ENCODE peak calls at places on chromosomes 12 and 14, in nine cellular contexts. F, Z, I, C, B, X, A, H and V are unnamed samples.

GRCh38 chr14:106024983-106025604 is 498.7 kb downstream of the TMEM121 start:
- DNase-seq in F (no peak), Z (no peak), I (no peak), C (no peak), B (no peak), X (no peak), A (no peak), H (no peak), V (no peak)

GRCh38 chr12:3005736-3006135 is 46.5 kb downstream of the TEAD4 start:
- DNase-seq in F (no peak), Z (no peak), I (no peak), C (no peak), B (no peak), X (no peak), A (no peak), H (no peak), V (no peak)

GRCh38 chr12:88227263-88227662 is 85.2 kb downstream of the TMTC3 start:
- DNase-seq in F (no peak), Z (no peak), I (no peak), C (no peak), B (no peak), X (no peak), A (no peak), H (no peak), V (no peak)

GRCh38 chr14:85248881-85249635 is 280.9 kb upstream of the FLRT2 start:
- DNase-seq in F (peak), Z (no peak), I (no peak), C (no peak), B (no peak), X (no peak), A (no peak), H (no peak), V (no peak)

GRCh38 chr14:71783786-71784185 is 148.4 kb upstream of the RGS6 start:
- DNase-seq in F (no peak), Z (no peak), I (no peak), C (no peak), B (no peak), X (no peak), A (no peak), H (no peak), V (no peak)

GRCh38 chr12:93990832-93991748 is 157.3 kb upstream of the PLXNC1 start:
- DNase-seq in F (no peak), Z (peak), I (no peak), C (no peak), B (no peak), X (no peak), A (peak), H (peak), V (no peak)

GRCh38 chr12:76636141-76636692 is 76.6 kb upstream of the OSBPL8 start:
- DNase-seq in F (no peak), Z (no peak), I (no peak), C (no peak), B (peak), X (no peak), A (no peak), H (no peak), V (no peak)

GRCh38 chr12:116303929-116304328 is 26.4 kb upstream of the MED13L start:
- DNase-seq in F (no peak), Z (no peak), I (no peak), C (no peak), B (no peak), X (no peak), A (peak), H (no peak), V (no peak)

GRCh38 chr12:86666311-86666710 is 410.1 kb upstream of the MGAT4C start:
- DNase-seq in F (no peak), Z (no peak), I (no peak), C (no peak), B (no peak), X (no peak), A (peak), H (no peak), V (no peak)

GRCh38 chr12:124737040-124737419 is 126.6 kb downstream of the SCARB1 start:
- DNase-seq in F (no peak), Z (no peak), I (no peak), C (no peak), B (no peak), X (no peak), A (no peak), H (no peak), V (no peak)

GRCh38 chr12:47141459-47141858 is 61.7 kb upstream of the AMIGO2 start:
- DNase-seq in F (no peak), Z (no peak), I (no peak), C (no peak), B (no peak), X (no peak), A (no peak), H (no peak), V (no peak)

GRCh38 chr14:88995437-88996198 is 171.2 kb downstream of the TTC8 start:
- DNase-seq in F (no peak), Z (no peak), I (no peak), C (no peak), B (peak), X (no peak), A (peak), H (no peak), V (no peak)

GRCh38 chr12:91687052-91688017 is 458.3 kb downstream of the BTG1 start:
- DNase-seq in F (no peak), Z (no peak), I (no peak), C (no peak), B (no peak), X (no peak), A (no peak), H (no peak), V (no peak)